ENCODE peak calls at places on chromosomes 11 and 22, in five cellular contexts. U is tibial nerve, Y is spleen, S is left ventricle myocardium inferior, B is thoracic aorta. F is an unnamed sample. For H3K4me1, the result is how much of the 10 kb centered on the place peaks cover.

GRCh38 chr11:45113807-45114206 is 32.6 kb upstream of the PRDM11 start:
- DNase-seq in U (no peak), B (no peak), S (no peak), Y (no peak), F (no peak)

GRCh38 chr22:27153386-27153785 is 496.0 kb downstream of the MIAT start:
- DNase-seq in Y (no peak), U (no peak), S (no peak), B (no peak), F (no peak)

GRCh38 chr11:70497536-70498075 is 99.3 kb downstream of the CTTN start:
- DNase-seq in S (peak), U (no peak), B (no peak), Y (peak), F (peak)

GRCh38 chr11:37929100-37929649 is 1331.1 kb upstream of the RAG2 start:
- DNase-seq in Y (no peak), S (no peak), U (no peak), B (no peak), F (no peak)

GRCh38 chr11:112396092-112396491 is 135.4 kb upstream of the PLET1 start:
- DNase-seq in Y (no peak), B (no peak), S (no peak), U (no peak), F (no peak)

GRCh38 chr11:13118691-13119090 is 109.6 kb downstream of the RASSF10 start:
- DNase-seq in U (no peak), B (no peak), Y (no peak), S (no peak), F (peak)

GRCh38 chr11:61657566-61657965 is 22.6 kb upstream of the DAGLA start:
- DNase-seq in B (no peak), S (no peak), Y (no peak), U (no peak), F (no peak)

GRCh38 chr11:1942541-1943260 is 4.4 kb upstream of the MRPL23 start:
- DNase-seq in B (no peak), S (no peak), Y (peak), U (no peak), F (peak)

GRCh38 chr11:126426820-126427749 is 71.6 kb downstream of the ST3GAL4 start:
- DNase-seq in B (no peak), U (no peak), Y (no peak), S (no peak), F (no peak)

GRCh38 chr11:96330511-96330859 is 12.5 kb downstream of the MAML2 start:
- DNase-seq in B (no peak), S (no peak), Y (no peak), U (no peak), F (no peak)

GRCh38 chr11:79026803-79027445 is 413.9 kb downstream of the TENM4 start:
- DNase-seq in B (no peak), Y (no peak), S (no peak), U (no peak), F (no peak)

GRCh38 chr22:42294034-42294985 is 23.9 kb upstream of the TCF20 start:
- DNase-seq in S (peak), Y (no peak), U (no peak), B (no peak), F (peak)

GRCh38 chr11:44680982-44681597 is 45.7 kb upstream of the TSPAN18 start:
- DNase-seq in U (no peak), B (no peak), Y (no peak), S (no peak), F (no peak)

GRCh38 chr11:115963170-115963569 is 459.0 kb upstream of the CADM1 start:
- DNase-seq in Y (no peak), U (no peak), B (no peak), S (no peak), F (no peak)

GRCh38 chr11:16605440-16605970 is 132.9 kb upstream of the C11orf58 start:
- DNase-seq in U (peak), Y (peak), B (no peak), S (no peak), F (peak)

GRCh38 chr22:26106412-26106811 is 62.9 kb upstream of the SEZ6L start:
- DNase-seq in U (no peak), S (no peak), B (no peak), Y (no peak), F (no peak)

GRCh38 chr11:67604815-67605214 is 1.9 kb upstream of the NDUFV1 start:
- DNase-seq in B (no peak), S (no peak), Y (no peak), U (no peak), F (no peak)

GRCh38 chr11:119835804-119836203 is 106.8 kb upstream of the NECTIN1 start:
- DNase-seq in U (no peak), S (no peak), Y (no peak), B (no peak), F (no peak)

DNA sequence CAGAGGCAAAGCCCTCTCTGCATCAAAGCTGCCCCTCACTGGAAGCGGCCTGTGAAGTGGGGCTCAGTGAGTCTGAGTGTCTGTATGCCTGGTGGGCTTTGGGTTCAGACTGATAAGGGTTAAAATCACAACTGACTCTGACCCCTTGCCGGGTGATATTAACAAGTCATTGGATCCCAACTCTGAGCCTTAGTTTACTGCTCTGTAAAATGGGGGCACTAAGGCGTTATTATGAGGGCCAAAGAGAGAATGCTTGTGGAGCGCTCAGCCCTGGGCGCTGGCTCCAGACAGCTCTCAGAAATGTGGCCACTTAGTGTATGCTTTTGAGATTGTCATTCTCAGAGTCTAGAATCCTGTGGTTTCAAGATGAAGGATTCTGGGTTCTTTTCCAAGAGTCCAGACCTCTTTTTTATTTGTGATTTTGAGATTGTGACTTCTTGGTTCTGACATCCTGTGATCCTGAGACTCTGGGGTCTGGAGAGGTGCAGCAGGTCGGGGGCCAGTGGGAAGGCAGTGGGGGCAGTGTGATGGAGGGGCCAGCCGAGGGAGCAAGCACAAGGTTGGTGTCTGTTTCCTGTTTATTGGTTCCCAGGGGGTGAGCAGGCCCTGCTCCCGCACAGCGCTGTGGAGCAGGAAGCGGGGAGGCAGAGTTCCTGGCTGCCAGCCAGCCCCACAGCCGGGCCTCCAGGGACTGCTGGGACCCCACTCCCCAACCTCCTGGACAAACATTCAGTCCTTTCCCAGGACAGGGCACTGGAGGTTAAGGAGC is 13.4 kb downstream of the ARHGEF17 start:
- DNase-seq in U (no peak), Y (no peak), S (peak), B (no peak), F (no peak)
- H3K27ac ChIP-seq in U (peak), Y (peak), S (peak), B (peak), F (peak)

GRCh38 chr11:76625787-76626186 is 44.8 kb downstream of the LRRC32 start:
- DNase-seq in U (no peak), B (no peak), Y (no peak), S (no peak), F (no peak)

GRCh38 chr11:76626266-76626665 is 44.3 kb downstream of the LRRC32 start:
- DNase-seq in Y (no peak), B (no peak), U (no peak), S (no peak), F (no peak)

GRCh38 chr11:76628408-76628947 is 42.1 kb downstream of the LRRC32 start:
- DNase-seq in U (no peak), Y (no peak), S (no peak), B (no peak), F (no peak)

GRCh38 chr11:76627541-76628082 is 42.9 kb downstream of the LRRC32 start:
- DNase-seq in S (no peak), U (no peak), B (no peak), Y (no peak), F (no peak)

DNA sequence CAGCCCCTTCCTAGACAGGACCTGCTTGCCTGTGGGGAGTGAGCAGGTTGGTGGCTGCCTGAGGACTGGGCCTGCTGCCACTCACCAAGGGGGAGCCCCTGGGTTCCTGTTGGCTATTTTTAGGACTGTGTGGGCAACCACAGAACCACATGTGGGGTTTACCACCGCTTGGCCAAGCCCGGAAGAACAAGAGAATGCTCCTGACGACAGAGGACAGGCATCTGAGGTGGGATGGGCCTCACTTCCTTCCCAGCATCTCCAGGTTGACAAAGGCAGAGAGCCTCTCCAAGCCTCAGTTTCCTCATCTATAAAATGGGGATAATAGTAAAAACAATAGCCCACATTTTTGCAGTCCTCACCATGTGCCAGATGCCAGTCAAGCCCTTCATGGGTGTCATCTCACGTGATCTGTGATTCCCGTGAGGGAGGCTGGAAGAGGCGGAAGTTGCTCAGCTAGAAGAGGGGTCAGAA is 43.6 kb downstream of the LRRC32 start:
- DNase-seq in U (no peak), B (no peak), Y (no peak), S (no peak), F (peak)
- H3K4me1 ChIP-seq in U (under half), B (half or more), Y (half or more), S (under half), F (under half)

GRCh38 chr11:130580372-130580771 is 131.9 kb downstream of the ADAMTS15 start:
- DNase-seq in Y (no peak), S (peak), B (no peak), U (no peak), F (peak)
- H3K27ac ChIP-seq in Y (peak), S (peak), B (peak), U (peak), F (peak)

GRCh38 chr11:128725630-128726461 is 32.0 kb downstream of the FLI1 start:
- DNase-seq in Y (peak), S (no peak), U (no peak), B (no peak), F (no peak)
- H3K4me1 ChIP-seq in Y (half or more), S (half or more), U (half or more), B (under half), F (under half)

DNA sequence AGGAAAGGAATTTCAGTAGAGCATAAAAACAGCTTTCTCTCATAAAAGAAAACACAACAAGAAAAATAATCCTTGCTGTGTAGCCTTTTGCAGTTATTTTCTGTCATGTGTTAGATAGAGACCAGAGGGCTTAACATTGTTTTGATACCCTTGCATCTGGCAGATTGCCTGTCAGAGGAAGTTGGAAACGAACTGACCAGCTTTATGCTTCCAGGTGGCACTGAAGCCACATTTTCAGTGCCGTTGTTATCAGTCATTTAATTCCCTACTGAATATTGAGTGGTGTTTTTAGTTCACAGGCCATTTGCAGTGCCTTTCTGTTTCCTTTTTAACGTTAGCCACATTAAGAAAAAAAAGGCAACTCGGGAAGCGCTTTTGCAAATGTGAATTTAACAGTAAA is 21.5 kb upstream of the RAG2 start:
- DNase-seq in S (no peak), Y (no peak), U (no peak), B (no peak), F (no peak)
- H3K27ac ChIP-seq in S (peak), Y (no peak), U (no peak), B (no peak), F (no peak)

DNA sequence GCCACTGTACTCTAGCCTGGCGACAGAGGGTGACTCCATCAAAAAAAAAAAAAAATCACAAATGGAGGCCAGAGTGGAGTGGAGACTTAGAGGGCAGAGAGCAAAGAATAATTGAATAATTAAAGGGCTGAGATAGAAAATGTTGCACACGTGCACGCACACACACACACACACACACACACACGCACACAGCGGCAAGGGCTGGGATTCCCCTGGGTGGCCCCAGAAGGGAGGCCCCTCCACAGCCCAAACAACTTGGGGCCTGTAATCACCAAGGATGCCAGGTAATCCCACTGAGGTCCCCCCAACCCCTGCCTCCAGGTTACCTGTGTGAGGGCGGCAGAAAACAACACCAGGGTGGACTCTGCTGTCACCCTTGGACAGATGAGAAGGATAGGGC is 12.0 kb upstream of the DGKZ start:
- DNase-seq in Y (no peak), B (no peak), U (no peak), S (no peak), F (peak)
- H3K4me1 ChIP-seq in Y (half or more), B (under half), U (under half), S (half or more), F (under half)